ENCODE peak calls at places on chromosomes 16 and 17, in six cellular contexts. N is endodermal cell, V is lower leg skin, T is ovary, X is foreskin fibroblast, U is cardiac muscle cell. B is an unnamed sample.

GRCh38 chr17:2688351-2689342 is 22.9 kb downstream of the CLUH start:
- DNase-seq in N (peak), V (no peak), T (no peak), X (peak), U (no peak), B (no peak)

GRCh38 chr16:82004651-82005490 is 6.4 kb downstream of the SDR42E1 start:
- DNase-seq in N (no peak), V (no peak), T (no peak), X (no peak), U (no peak), B (peak)

GRCh38 chr16:23283571-23283970 is 18.5 kb upstream of the SCNN1B start:
- DNase-seq in N (no peak), V (no peak), T (no peak), X (peak), U (no peak), B (no peak)

GRCh38 chr16:78212674-78213073 is 113.2 kb downstream of the WWOX start:
- DNase-seq in N (no peak), V (no peak), T (no peak), X (no peak), U (no peak), B (no peak)

GRCh38 chr17:13046361-13046760 is 28.5 kb upstream of the ELAC2 start:
- DNase-seq in N (peak), V (no peak), T (no peak), X (no peak), U (no peak), B (no peak)

GRCh38 chr17:22305356-22306071 is 613.2 kb downstream of the KCNJ18 start:
- DNase-seq in N (no peak), V (no peak), T (no peak), X (no peak), U (no peak), B (no peak)

GRCh38 chr17:31754239-31754945 is 104.7 kb downstream of the COPRS start:
- DNase-seq in N (no peak), V (no peak), T (no peak), X (peak), U (peak), B (peak)

GRCh38 chr16:85614338-85615013 is 1.4 kb downstream of the GSE1 start:
- DNase-seq in N (peak), V (peak), T (no peak), X (no peak), U (no peak), B (no peak)

GRCh38 chr17:51486091-51486490 is 225.7 kb downstream of the UTP18 start:
- DNase-seq in N (no peak), V (no peak), T (no peak), X (no peak), U (no peak), B (no peak)

GRCh38 chr16:2196162-2196980 is at the start of gene CASKIN1:
- DNase-seq in N (peak), V (no peak), T (no peak), X (peak), U (peak), B (no peak)

GRCh38 chr16:82917886-82918595 is 291.3 kb downstream of the CDH13 start:
- DNase-seq in N (no peak), V (no peak), T (no peak), X (no peak), U (no peak), B (no peak)

GRCh38 chr16:20911361-20911760 is 10.8 kb downstream of the LYRM1 start:
- DNase-seq in N (no peak), V (no peak), T (no peak), X (peak), U (peak), B (no peak)

GRCh38 chr16:12661656-12662172 is 142.0 kb downstream of the CPPED1 start:
- DNase-seq in N (peak), V (no peak), T (no peak), X (peak), U (peak), B (no peak)

GRCh38 chr17:4900231-4901107 is 1.1 kb downstream of the C17orf107 start:
- DNase-seq in N (peak), V (no peak), T (peak), X (no peak), U (no peak), B (no peak)

GRCh38 chr16:78146807-78147206 is 47.4 kb downstream of the WWOX start:
- DNase-seq in N (no peak), V (no peak), T (no peak), X (no peak), U (no peak), B (no peak)

GRCh38 chr17:1201132-1201702 is 21.4 kb upstream of the ABR start:
- DNase-seq in N (no peak), V (no peak), T (no peak), X (no peak), U (no peak), B (no peak)

GRCh38 chr16:57720142-57720575 is 15.4 kb upstream of the KATNB1 start:
- DNase-seq in N (peak), V (no peak), T (no peak), X (peak), U (peak), B (no peak)

GRCh38 chr17:27455569-27455913 is 707 bp upstream of the KSR1 start:
- DNase-seq in N (no peak), V (no peak), T (no peak), X (no peak), U (no peak), B (no peak)

GRCh38 chr17:386145-386876 is 33.7 kb upstream of the RPH3AL start:
- DNase-seq in N (peak), V (peak), T (peak), X (peak), U (peak), B (no peak)

GRCh38 chr16:959232-960040 is 11.3 kb downstream of the LMF1 start:
- DNase-seq in N (no peak), V (no peak), T (no peak), X (no peak), U (no peak), B (no peak)

GRCh38 chr17:59329558-59330313 is 1.7 kb upstream of the YPEL2 start:
- DNase-seq in N (peak), V (peak), T (peak), X (peak), U (peak), B (no peak)

GRCh38 chr17:31580331-31581021 is 189.0 kb downstream of the RAB11FIP4 start:
- DNase-seq in N (no peak), V (no peak), T (no peak), X (peak), U (peak), B (peak)

GRCh38 chr16:66324785-66325184 is 41.7 kb upstream of the CDH5 start:
- DNase-seq in N (peak), V (no peak), T (no peak), X (no peak), U (peak), B (no peak)

GRCh38 chr17:31495049-31495885 is 103.8 kb downstream of the RAB11FIP4 start:
- DNase-seq in N (no peak), V (no peak), T (no peak), X (no peak), U (no peak), B (no peak)

GRCh38 chr16:53839150-53839549 is 135.2 kb downstream of the FTO start:
- DNase-seq in N (no peak), V (peak), T (no peak), X (no peak), U (no peak), B (no peak)

DNA sequence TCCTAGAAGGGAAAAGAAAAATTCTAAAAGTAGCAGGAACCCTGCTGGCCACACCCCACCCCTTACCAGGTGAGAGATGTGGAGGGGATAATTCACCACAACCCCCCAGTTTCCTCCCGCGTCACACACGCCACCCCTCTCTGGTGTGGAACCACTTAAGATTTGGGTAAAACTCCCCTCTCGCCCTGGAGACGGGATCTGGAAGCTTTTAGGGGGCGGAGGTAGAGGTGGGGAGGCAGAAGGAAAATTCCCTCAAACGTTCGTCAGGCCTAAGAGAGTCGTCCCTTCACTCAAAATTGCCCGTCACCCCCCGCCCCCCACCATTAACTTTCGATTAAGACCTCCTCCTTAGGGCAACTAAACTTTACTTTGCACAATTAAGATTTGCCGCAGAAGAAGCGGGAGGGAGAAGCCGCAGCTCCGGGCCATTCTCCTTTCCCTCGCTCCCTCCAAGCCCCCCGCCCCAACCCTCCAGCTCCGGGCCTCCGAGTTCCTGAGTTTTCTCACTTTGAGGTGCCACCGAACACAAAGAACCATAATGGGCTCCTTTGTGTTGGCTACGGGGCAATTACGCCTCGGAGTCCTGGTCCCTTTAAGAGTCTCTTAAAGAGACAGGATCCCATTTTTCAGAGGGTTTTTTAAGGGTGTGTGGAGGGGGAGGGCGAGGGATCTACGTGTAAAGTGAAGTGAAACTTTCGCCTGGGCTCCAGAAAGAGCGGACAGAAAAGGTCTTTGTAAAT is 1.0 kb upstream of the FZD2 start:
- DNase-seq in N (peak), V (no peak), T (peak), X (peak), U (peak), B (no peak)
- H3K4me3 ChIP-seq in N (peak), V (peak), T (peak), X (peak), U (peak), B (peak)

DNA sequence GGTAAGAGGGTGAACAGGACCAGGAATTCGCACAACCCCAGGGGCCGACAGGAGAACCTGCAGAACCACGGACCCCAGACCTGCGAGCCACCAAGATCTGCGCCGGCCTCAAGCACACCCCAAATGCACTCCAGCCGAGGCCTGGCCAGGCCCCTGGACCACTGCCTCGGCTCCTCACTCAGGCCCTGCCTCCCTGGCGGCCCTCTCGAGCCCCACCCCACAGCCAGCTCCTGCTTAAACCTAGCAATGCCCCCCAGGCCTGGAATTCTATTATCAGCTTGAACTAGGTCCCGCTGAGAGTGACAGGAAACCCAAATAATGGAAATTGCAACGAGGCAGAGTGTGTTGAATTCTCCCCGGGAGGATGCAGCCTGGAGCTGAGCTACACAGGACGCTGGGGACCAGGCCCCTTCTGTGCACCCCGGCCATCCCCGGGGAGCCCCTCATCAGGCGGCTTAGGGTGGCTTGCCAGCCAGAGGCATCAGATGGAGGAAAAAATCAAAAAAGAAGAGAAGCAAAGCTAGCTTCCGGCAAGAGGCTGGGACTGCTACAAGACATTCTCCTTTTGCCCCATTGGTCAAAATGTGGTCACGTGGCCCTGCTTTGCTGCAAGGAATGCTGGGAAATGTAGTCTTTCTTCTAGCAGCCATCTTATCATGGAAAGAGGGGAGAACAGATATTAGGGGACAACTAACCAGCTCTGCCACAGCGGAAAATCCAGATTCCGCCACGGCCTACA is 2.4 kb upstream of the ENPP7 start:
- DNase-seq in N (peak), V (peak), T (peak), X (peak), U (peak), B (peak)
- TF ChIP-seq CTCF in N (no peak), V (no peak), T (no peak), X (no peak), U (no peak), B (no peak)

GRCh38 chr17:61159415-61159814 is 240.2 kb upstream of the TBX2 start:
- DNase-seq in N (no peak), V (no peak), T (no peak), X (no peak), U (no peak), B (no peak)

GRCh38 chr17:61160789-61161440 is 238.7 kb upstream of the TBX2 start:
- DNase-seq in N (no peak), V (no peak), T (no peak), X (no peak), U (no peak), B (no peak)

GRCh38 chr17:61158372-61158771 is 241.3 kb upstream of the TBX2 start:
- DNase-seq in N (no peak), V (no peak), T (no peak), X (no peak), U (no peak), B (no peak)

GRCh38 chr17:61155590-61156181 is 244.0 kb upstream of the TBX2 start:
- DNase-seq in N (no peak), V (no peak), T (no peak), X (no peak), U (no peak), B (no peak)

GRCh38 chr17:61157246-61157887 is 242.3 kb upstream of the TBX2 start:
- DNase-seq in N (no peak), V (no peak), T (no peak), X (peak), U (peak), B (no peak)
- H3K4me3 ChIP-seq in N (no peak), V (no peak), T (no peak), X (peak), U (no peak), B (no peak)

DNA sequence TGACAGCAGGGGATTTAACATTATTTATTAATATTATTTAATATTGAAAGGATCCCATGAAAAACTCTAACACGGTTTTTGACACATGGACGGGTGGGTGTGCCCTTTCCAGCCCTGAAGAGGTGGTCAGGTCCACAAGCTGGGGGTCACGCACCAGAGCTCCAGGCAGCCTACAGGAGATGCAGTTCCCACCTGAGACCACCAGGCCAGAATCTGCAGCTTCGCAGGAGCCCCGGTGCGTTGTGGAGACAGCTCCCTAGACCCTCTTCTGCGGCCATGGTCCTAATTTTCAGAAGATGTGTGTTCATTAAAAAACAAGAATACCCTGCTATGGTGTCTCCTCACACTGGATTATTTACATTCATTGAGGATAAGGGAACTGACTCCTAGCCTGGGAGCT is 331.1 kb downstream of the C16orf95 start:
- DNase-seq in N (peak), V (no peak), T (no peak), X (no peak), U (no peak), B (no peak)
- TF ChIP-seq CTCF in N (peak), V (no peak), T (no peak), X (no peak), U (no peak), B (peak)

DNA sequence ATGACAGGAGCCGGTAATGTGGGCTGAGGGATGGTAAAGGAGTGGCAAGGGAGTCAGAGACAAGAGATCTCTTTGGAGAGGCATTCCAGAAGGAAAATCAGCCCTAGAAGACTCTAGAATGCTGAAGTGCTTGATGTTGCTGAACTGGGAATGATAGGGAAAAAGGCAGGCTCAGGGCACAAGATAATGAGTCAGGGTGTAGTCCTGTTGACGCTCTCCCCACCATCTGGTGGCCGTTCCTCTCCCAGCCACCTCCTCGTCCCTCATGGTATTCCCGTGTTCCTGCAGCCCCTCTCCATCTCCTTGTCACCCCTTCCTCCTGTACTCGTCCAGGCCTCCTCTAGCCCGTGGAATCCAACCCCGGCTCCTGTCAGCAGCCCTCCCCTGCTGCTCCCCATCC is 11.1 kb upstream of the ALDOA start:
- DNase-seq in N (no peak), V (no peak), T (no peak), X (peak), U (no peak), B (no peak)
- H3K4me3 ChIP-seq in N (no peak), V (no peak), T (no peak), X (peak), U (no peak), B (no peak)

GRCh38 chr17:77086433-77087010 is 54.2 kb upstream of the SEC14L1 start:
- DNase-seq in N (peak), V (peak), T (peak), X (peak), U (peak), B (no peak)
- TF ChIP-seq CTCF in N (peak), V (peak), T (peak), X (peak), U (peak), B (peak)

GRCh38 chr16:15434425-15435215 is at the start of gene BMERB1:
- DNase-seq in N (peak), V (no peak), T (peak), X (peak), U (peak), B (no peak)

GRCh38 chr16:15435216-15435864 is 952 bp downstream of the BMERB1 start:
- DNase-seq in N (peak), V (no peak), T (no peak), X (peak), U (no peak), B (no peak)

GRCh38 chr16:15439102-15439501 is 4.7 kb downstream of the BMERB1 start:
- DNase-seq in N (no peak), V (no peak), T (no peak), X (no peak), U (no peak), B (no peak)

DNA sequence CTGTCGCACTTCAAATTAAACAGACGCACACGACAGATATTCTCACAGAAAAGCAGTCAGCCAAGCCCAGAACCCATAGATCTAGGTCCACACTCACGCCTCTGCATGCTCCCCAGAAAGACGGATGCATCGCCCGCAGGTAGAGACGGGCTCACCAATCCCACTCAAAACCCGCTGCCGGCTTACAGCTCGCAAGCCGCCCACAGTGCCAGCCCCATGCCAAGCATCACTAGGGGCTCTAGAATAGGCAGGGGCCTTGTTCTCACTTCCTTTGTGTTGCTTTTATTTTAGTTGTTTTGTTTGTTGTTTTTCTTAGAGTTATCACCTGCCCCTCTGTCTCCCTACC is 336 bp upstream of the BMERB1 start:
- DNase-seq in N (no peak), V (no peak), T (no peak), X (no peak), U (no peak), B (no peak)
- H3K4me3 ChIP-seq in N (peak), V (no peak), T (peak), X (peak), U (peak), B (peak)

GRCh38 chr17:83199500-83200201 is 120.2 kb downstream of the METRNL start:
- DNase-seq in N (no peak), V (peak), T (no peak), X (peak), U (no peak), B (no peak)
- TF ChIP-seq CTCF in N (no peak), V (no peak), T (no peak), X (no peak), U (no peak), B (no peak)